ENCODE peak calls at places on chromosomes 5 and 9, in six cellular contexts. F is trophoblast cell, D is IMR-90, U is mesenchymal stem cell, N is neuronal stem cell, W is H1. X is an unnamed sample.

GRCh38 chr5:149387982-149388381 is 8.9 kb upstream of the IL17B start:
- DNase-seq in F (no peak), D (peak), U (peak), N (no peak), W (no peak), X (no peak)

GRCh38 chr5:146041180-146041789 is 64.1 kb downstream of the PLAC8L1 start:
- DNase-seq in F (peak), D (no peak), U (peak), N (no peak), W (no peak), X (peak)

GRCh38 chr5:411728-412127 is 31.2 kb upstream of the EXOC3 start:
- DNase-seq in F (no peak), D (no peak), U (no peak), N (no peak), W (no peak), X (no peak)

GRCh38 chr9:89684912-89685636 is 80.3 kb downstream of the GADD45G start:
- DNase-seq in F (no peak), D (no peak), U (no peak), N (no peak), W (no peak), X (no peak)

GRCh38 chr9:87346061-87346665 is 151.5 kb upstream of the DAPK1 start:
- DNase-seq in F (no peak), D (no peak), U (no peak), N (no peak), W (no peak), X (no peak)

GRCh38 chr9:90142580-90142979 is 500.0 kb downstream of the DIRAS2 start:
- DNase-seq in F (peak), D (peak), U (peak), N (peak), W (no peak), X (peak)

GRCh38 chr9:88651682-88652633 is 117.0 kb downstream of the NXNL2 start:
- DNase-seq in F (peak), D (peak), U (peak), N (no peak), W (no peak), X (no peak)

GRCh38 chr9:33439731-33440130 is 7.7 kb downstream of the AQP3 start:
- DNase-seq in F (no peak), D (no peak), U (no peak), N (no peak), W (no peak), X (no peak)

GRCh38 chr5:132785355-132785754 is 8.3 kb upstream of the SEPTIN8 start:
- DNase-seq in F (no peak), D (peak), U (no peak), N (no peak), W (no peak), X (no peak)

GRCh38 chr9:110303136-110303535 is 34.5 kb downstream of the TXNDC8 start:
- DNase-seq in F (peak), D (peak), U (peak), N (no peak), W (no peak), X (no peak)

GRCh38 chr5:179679014-179679674 is 1.7 kb downstream of the CBY3 start:
- DNase-seq in F (peak), D (peak), U (no peak), N (peak), W (peak), X (peak)

GRCh38 chr9:136137321-136138054 is 18.8 kb upstream of the TMEM250 start:
- DNase-seq in F (no peak), D (no peak), U (no peak), N (no peak), W (no peak), X (no peak)

GRCh38 chr5:152622628-152623027 is 217.5 kb upstream of the NMUR2 start:
- DNase-seq in F (no peak), D (no peak), U (no peak), N (no peak), W (no peak), X (no peak)

GRCh38 chr9:88477300-88477751 is 57.7 kb upstream of the NXNL2 start:
- DNase-seq in F (peak), D (peak), U (peak), N (no peak), W (no peak), X (no peak)

GRCh38 chr9:77131411-77131810 is 45.9 kb upstream of the VPS13A start:
- DNase-seq in F (no peak), D (no peak), U (no peak), N (no peak), W (no peak), X (no peak)

GRCh38 chr5:58751222-58751621 is 168.3 kb downstream of the RAB3C start:
- DNase-seq in F (peak), D (peak), U (peak), N (no peak), W (no peak), X (peak)

GRCh38 chr5:177982956-177983355 is 13.1 kb downstream of the PROP1 start:
- DNase-seq in F (no peak), D (no peak), U (no peak), N (no peak), W (no peak), X (no peak)

GRCh38 chr9:137970686-137971476 is 93.3 kb downstream of the CACNA1B start:
- DNase-seq in F (no peak), D (no peak), U (no peak), N (no peak), W (no peak), X (no peak)

GRCh38 chr5:96868603-96869371 is 7.5 kb upstream of the ERAP2 start:
- DNase-seq in F (peak), D (peak), U (peak), N (peak), W (no peak), X (peak)

GRCh38 chr9:134163374-134164196 is 779 bp downstream of the RNU6ATAC start:
- DNase-seq in F (peak), D (peak), U (no peak), N (peak), W (no peak), X (peak)

GRCh38 chr5:88203977-88204735 is 64.5 kb downstream of the TMEM161B start:
- DNase-seq in F (no peak), D (peak), U (no peak), N (peak), W (no peak), X (peak)

GRCh38 chr9:33620738-33621439 is 96.8 kb downstream of the ANKRD18B start:
- DNase-seq in F (peak), D (peak), U (peak), N (no peak), W (no peak), X (peak)

GRCh38 chr5:135038202-135038828 is 4.3 kb upstream of the PITX1 start:
- DNase-seq in F (no peak), D (no peak), U (no peak), N (no peak), W (no peak), X (no peak)

GRCh38 chr5:65727491-65728156 is 5.6 kb downstream of the NLN start:
- DNase-seq in F (no peak), D (no peak), U (no peak), N (no peak), W (no peak), X (no peak)

GRCh38 chr5:65721050-65721774 is 697 bp downstream of the SGTB start:
- DNase-seq in F (peak), D (peak), U (peak), N (peak), W (no peak), X (peak)

GRCh38 chr5:65722575-65723424 is 795 bp downstream of the NLN start:
- DNase-seq in F (peak), D (peak), U (peak), N (peak), W (no peak), X (peak)

GRCh38 chr5:65718576-65719310 is 3.2 kb downstream of the SGTB start:
- DNase-seq in F (no peak), D (no peak), U (no peak), N (no peak), W (no peak), X (no peak)

GRCh38 chr5:65721775-65722574 is at the start of the genes NLN and SGTB:
- DNase-seq in F (peak), D (peak), U (peak), N (peak), W (peak), X (peak)
- H3K4ac ChIP-seq in F (peak), D (peak), U (peak), N (peak), W (no peak), X (peak)

DNA sequence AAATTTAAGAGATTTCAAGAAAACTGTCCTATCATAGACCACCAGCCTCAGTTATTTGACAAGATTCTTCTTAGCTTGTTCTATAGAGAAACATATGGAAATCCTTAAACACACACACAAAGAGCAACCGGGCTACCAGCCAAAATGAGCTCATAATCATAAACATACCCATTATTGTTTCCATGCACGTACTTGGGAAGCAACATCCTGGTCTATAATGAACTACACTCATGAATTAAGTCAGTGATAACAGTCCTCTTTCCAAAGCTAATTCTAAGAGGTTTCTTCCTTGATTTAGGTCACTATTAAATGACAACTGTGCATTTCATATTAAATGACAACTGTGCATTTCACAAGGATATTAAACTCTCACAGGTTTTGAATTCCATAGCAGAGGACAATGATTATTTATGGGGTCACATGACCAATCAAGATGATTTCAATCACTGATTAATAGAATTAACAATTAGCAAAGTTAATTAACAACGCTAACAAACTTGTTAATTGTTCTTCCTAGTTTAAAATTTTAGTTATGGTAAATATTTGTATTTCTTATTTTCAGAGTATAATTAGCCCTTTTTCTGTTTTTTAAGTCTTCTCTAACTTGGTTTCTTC is 77.0 kb downstream of the OXCT1 start:
- DNase-seq in F (no peak), D (peak), U (peak), N (no peak), W (no peak), X (no peak)
- H3K4me3 ChIP-seq in F (no peak), D (no peak), U (no peak), N (no peak), W (no peak), X (no peak)

GRCh38 chr5:89580976-89581375 is 698.0 kb upstream of the MEF2C start:
- DNase-seq in F (no peak), D (no peak), U (no peak), N (no peak), W (no peak), X (no peak)

GRCh38 chr5:89582768-89583339 is 699.9 kb upstream of the MEF2C start:
- DNase-seq in F (no peak), D (no peak), U (no peak), N (no peak), W (no peak), X (no peak)

GRCh38 chr5:89584339-89584956 is 701.5 kb upstream of the MEF2C start:
- DNase-seq in F (no peak), D (peak), U (peak), N (no peak), W (no peak), X (no peak)

GRCh38 chr5:89583534-89583933 is 700.5 kb upstream of the MEF2C start:
- DNase-seq in F (no peak), D (no peak), U (no peak), N (no peak), W (no peak), X (no peak)
- H3K4ac ChIP-seq in F (no peak), D (no peak), U (no peak), N (no peak), W (no peak), X (no peak)

GRCh38 chr9:124266826-124267201 is 9.1 kb downstream of the NEK6 start:
- DNase-seq in F (no peak), D (no peak), U (no peak), N (no peak), W (no peak), X (no peak)
- H3K4me3 ChIP-seq in F (no peak), D (no peak), U (no peak), N (no peak), W (no peak), X (no peak)

GRCh38 chr5:139295692-139296091 is 2.2 kb downstream of the MATR3 start:
- DNase-seq in F (peak), D (peak), U (peak), N (no peak), W (no peak), X (peak)

GRCh38 chr5:139296198-139296597 is 2.7 kb downstream of the MATR3 start:
- DNase-seq in F (no peak), D (no peak), U (no peak), N (no peak), W (no peak), X (no peak)

GRCh38 chr5:139293199-139293503 is 389 bp upstream of the MATR3 start:
- DNase-seq in F (no peak), D (no peak), U (no peak), N (no peak), W (no peak), X (no peak)

GRCh38 chr5:139293504-139294371 is at the start of gene MATR3:
- DNase-seq in F (peak), D (peak), U (peak), N (peak), W (peak), X (peak)

GRCh38 chr5:139294372-139295165 is 1.0 kb downstream of the MATR3 start:
- DNase-seq in F (peak), D (peak), U (peak), N (peak), W (no peak), X (peak)
- H3K4ac ChIP-seq in F (peak), D (peak), U (peak), N (no peak), W (peak), X (peak)

X was measured in mesendoderm.